ENCODE peak calls at places on chromosomes 12 and 14, in four cellular contexts. K is H1, T is HepG2, Y is GM12878. P is an unnamed sample.

GRCh38 chr12:57475271-57476161 is 4.2 kb downstream of the ARHGAP9 start:
- DNase-seq in K (no peak), T (no peak), Y (no peak), P (no peak)

GRCh38 chr12:76583301-76583700 is 23.7 kb upstream of the OSBPL8 start:
- DNase-seq in K (no peak), T (no peak), Y (no peak), P (no peak)

GRCh38 chr14:61930101-61930857 is 168.1 kb downstream of the SNAPC1 start:
- DNase-seq in K (no peak), T (no peak), Y (no peak), P (peak; percentile 33)

GRCh38 chr12:3168775-3169221 is 91.6 kb downstream of the TSPAN9 start:
- DNase-seq in K (peak; percentile 33), T (no peak), Y (no peak), P (no peak)

GRCh38 chr14:37343307-37344094 is 145.8 kb downstream of the MIPOL1 start:
- DNase-seq in K (no peak), T (no peak), Y (no peak), P (no peak)

GRCh38 chr14:68888883-68889282 is 90.2 kb downstream of the ACTN1 start:
- DNase-seq in K (no peak), T (no peak), Y (no peak), P (no peak)

GRCh38 chr12:53197011-53197640 is 9.9 kb downstream of the ITGB7 start:
- DNase-seq in K (no peak), T (no peak), Y (no peak), P (no peak)

GRCh38 chr12:103687262-103687661 is 100.2 kb downstream of the STAB2 start:
- DNase-seq in K (no peak), T (no peak), Y (no peak), P (no peak)

GRCh38 chr14:33332497-33332896 is 393.8 kb downstream of the NPAS3 start:
- DNase-seq in K (no peak), T (no peak), Y (no peak), P (no peak)

GRCh38 chr12:104285740-104286537 is 17.6 kb upstream of the EID3 start:
- DNase-seq in K (no peak), T (no peak), Y (no peak), P (no peak)

GRCh38 chr12:64178122-64178521 is 44.0 kb downstream of the KICS2 start:
- DNase-seq in K (no peak), T (no peak), Y (no peak), P (no peak)

GRCh38 chr14:94867931-94868597 is 98.2 kb upstream of the GSC start:
- DNase-seq in K (peak; percentile 9), T (no peak), Y (no peak), P (no peak)

GRCh38 chr12:99977550-99977949 is 7.2 kb downstream of the ANKS1B start:
- DNase-seq in K (no peak), T (no peak), Y (no peak), P (no peak)

GRCh38 chr12:12613334-12613733 is 1.7 kb downstream of the CREBL2 start:
- DNase-seq in K (no peak), T (no peak), Y (no peak), P (no peak)

DNA sequence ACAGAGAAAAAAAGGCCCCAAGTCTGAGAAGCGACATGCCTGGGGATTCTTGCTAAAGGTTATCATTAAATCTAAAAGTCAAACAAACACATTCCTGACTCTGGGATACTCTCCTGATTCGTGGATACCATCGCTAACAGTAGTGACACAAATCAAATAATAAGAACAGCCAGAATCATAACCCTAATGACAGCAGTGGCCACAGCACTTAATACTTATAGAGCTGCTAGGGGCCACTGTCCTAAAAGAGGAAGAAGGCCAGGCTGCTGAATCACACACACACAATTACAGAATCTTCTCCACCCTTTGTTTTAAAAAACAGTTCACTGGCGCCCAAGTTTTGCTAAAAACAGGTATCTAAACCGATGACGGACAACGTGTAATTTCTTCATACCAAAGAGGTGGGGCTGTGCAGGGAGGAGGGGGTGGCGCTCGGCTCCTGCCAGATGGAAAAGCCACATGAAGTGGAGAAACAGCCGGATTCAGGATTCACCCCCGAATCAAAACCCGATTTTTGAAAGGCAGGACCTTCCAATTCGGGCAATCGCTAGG is 1.1 kb downstream of the CLIP1 start:
- DNase-seq in K (no peak), T (peak; percentile 82), Y (no peak), P (no peak)
- TF ChIP-seq SUZ12 in K (no peak), T (no peak), Y (no peak), P (no peak)

DNA sequence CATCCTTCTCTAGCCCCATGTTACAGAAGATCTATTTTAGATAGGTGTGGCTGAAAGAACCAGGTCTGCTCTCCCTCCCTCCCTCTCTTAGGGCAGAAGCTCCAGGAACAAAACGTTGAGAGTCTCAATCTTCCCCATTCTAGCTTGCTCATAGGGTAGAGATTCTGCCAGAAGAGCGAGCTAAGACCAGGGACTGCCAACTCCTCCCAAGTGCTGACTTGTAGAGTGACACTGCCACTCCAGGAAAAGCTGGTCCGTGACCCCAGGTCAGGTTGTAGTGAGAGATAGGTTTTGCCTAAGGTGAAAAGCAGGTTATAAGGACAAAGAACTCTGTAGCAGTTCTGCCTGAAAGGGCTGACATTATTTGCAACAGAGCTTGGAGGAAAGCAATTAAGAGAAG is 73.4 kb downstream of the INSM2 start:
- DNase-seq in K (no peak), T (no peak), Y (no peak), P (no peak)
- TF ChIP-seq YY1 in K (no peak), T (no peak), Y (no peak), P (no peak)

GRCh38 chr12:130286041-130286440 is 51.6 kb upstream of the PIWIL1 start:
- DNase-seq in K (no peak), T (peak; percentile 11), Y (no peak), P (peak; percentile 6)

GRCh38 chr12:130286741-130287140 is 50.9 kb upstream of the PIWIL1 start:
- DNase-seq in K (no peak), T (no peak), Y (no peak), P (no peak)

GRCh38 chr12:130280226-130280625 is 57.5 kb upstream of the PIWIL1 start:
- DNase-seq in K (no peak), T (no peak), Y (no peak), P (no peak)

DNA sequence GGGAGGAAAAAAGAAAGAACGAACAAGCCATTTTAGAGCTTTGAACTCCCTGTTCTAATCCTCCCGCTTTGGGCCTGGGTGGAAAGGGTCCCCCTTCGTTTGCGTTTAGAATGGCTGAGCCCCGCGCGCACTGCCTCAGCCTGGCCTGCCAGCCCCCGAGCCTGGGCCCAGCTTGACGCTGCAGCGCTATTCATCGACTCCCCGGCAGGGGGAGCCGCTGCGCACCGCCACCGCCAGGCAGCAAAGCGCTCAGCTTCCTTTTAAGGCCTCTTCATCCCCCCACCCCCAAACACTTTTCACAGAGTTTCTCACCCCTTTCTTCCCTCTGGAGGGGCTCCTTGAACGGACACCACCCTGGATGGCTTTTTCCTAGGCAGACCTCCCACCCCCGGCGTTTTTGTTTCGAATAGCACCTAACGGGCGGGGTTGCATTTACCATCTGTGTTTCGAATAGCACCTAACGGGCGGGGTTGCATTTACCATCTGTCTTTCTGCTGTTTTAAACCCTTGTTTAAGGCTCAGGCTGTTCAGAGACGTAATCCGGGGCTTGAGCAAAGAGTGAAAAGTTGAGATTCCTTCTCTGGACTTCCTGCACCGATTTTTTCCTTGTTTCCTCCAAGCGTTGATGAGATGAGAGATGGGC is 56.4 kb upstream of the PIWIL1 start:
- DNase-seq in K (peak; percentile 29), T (no peak), Y (no peak), P (peak; percentile 51)
- TF ChIP-seq SUZ12 in K (no peak), T (no peak), Y (no peak), P (no peak)

DNA sequence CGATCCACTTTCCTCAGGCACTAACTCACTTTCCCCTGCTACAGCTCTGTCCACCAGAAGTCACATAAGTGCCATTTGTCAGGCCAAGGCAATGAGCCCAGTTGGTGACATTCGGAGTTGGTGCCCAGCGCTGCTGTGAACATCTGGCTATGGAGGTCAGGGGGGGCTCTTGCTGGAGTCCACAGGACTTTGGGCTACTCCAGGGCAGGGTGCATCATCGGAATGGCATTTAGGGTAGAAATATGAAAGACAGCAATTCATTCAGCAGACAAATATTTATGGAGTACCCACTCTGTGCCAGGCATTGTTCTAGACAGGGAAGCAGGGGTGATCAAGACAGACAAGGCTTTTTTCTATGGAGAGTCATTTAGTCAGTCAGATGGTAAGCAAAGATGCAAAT is 1.5 kb upstream of the PPP1CC start:
- DNase-seq in K (no peak), T (peak; percentile 69), Y (no peak), P (no peak)
- TF ChIP-seq YY1 in K (no peak), T (no peak), Y (no peak), P (no peak)

GRCh38 chr14:85247071-85247470 is 282.9 kb upstream of the FLRT2 start:
- DNase-seq in K (no peak), T (no peak), Y (no peak), P (no peak)
- TF ChIP-seq SUZ12 in K (no peak), T (no peak), Y (no peak), P (no peak)

DNA sequence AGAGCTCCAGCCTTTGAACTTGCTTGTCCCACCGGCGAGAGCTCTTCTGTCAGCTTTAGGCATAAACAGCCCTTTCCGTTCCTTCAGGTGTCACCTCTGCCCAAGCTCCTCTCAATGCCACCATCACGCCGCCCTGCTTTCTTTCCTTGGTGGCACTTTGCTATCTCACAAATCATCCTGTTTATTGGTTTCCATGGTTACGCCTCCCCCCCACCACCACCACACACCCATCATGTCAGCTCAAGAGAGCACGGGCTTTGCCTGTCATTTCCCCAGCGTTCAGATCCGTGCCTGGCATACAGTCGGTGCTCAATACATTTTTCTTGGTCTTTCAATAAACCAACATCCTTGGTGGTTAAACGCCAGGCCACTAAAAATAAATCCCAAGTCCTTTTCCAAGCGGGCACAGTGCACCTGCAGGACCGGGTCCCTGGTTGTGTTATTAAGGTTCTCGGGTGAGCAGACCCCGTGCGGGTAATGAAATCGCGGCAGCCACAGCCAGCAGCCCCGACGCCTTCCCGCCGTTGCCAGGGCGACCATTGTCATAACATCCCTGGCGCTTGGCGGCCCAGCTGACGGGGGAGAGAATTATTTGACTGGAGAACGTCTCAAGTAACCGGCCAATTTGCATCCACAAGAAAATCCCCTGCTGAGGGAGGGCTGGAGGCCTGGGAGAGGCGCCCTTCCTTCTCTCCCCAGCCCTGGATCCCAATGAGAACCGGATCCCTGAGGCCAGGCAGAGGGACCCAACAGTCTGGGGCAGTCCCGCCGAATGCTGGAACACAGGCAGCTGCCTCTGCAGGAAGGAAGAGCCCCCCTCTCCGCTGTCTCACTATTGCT is 92.9 kb downstream of the KSR2 start:
- DNase-seq in K (peak; percentile 49), T (no peak), Y (no peak), P (peak; percentile 70)
- TF ChIP-seq YY1 in K (no peak), T (no peak), Y (no peak), P (no peak)

GRCh38 chr12:132611620-132612019 is 1.2 kb upstream of the LRCOL1 start:
- DNase-seq in K (no peak), T (no peak), Y (no peak), P (no peak)

GRCh38 chr12:132610896-132611602 is 667 bp upstream of the LRCOL1 start:
- DNase-seq in K (no peak), T (no peak), Y (no peak), P (no peak)

GRCh38 chr12:132606927-132607326 is 3.5 kb downstream of the LRCOL1 start:
- DNase-seq in K (no peak), T (no peak), Y (no peak), P (no peak)

GRCh38 chr12:132608231-132609171 is 1.9 kb downstream of the LRCOL1 start:
- DNase-seq in K (no peak), T (peak; percentile 83), Y (no peak), P (no peak)

GRCh38 chr12:132610051-132610759 is at the start of gene LRCOL1:
- DNase-seq in K (no peak), T (no peak), Y (no peak), P (no peak)
- TF ChIP-seq SUZ12 in K (no peak), T (no peak), Y (no peak), P (no peak)